ENCODE peak calls at places on chromosomes 12 and 14, in ten cellular contexts. B is brain microvascular endothelial cell, U is upper lobe of right lung, Y is IMR-90, Q is stomach, D is lower lobe of right lung, G is HCT116, X is lung, W is ascending aorta, H is thoracic aorta. I is an unnamed sample.

GRCh38 chr14:61475316-61475715 is 153.9 kb downstream of the PRKCH start:
- DNase-seq in B (peak; percentile 49), U (no peak), Y (peak; percentile 84), Q (no peak), D (no peak), G (peak; percentile 56), X (no peak), W (no peak), H (no peak), I (no peak)

GRCh38 chr14:72045271-72045670 is 113.0 kb downstream of the RGS6 start:
- DNase-seq in B (no peak), U (no peak), Y (no peak), Q (no peak), D (no peak), G (no peak), X (no peak), W (no peak), H (no peak), I (no peak)

GRCh38 chr12:7645395-7646177 is 20.1 kb downstream of the APOBEC1 start:
- DNase-seq in B (peak; percentile 42), U (no peak), Y (peak; percentile 31), Q (no peak), D (no peak), G (peak; percentile 24), X (no peak), W (no peak), H (no peak), I (no peak)

GRCh38 chr12:64797156-64797555 is 27.3 kb upstream of the TBC1D30 start:
- DNase-seq in B (no peak), U (no peak), Y (no peak), Q (no peak), D (no peak), G (no peak), X (no peak), W (no peak), H (no peak), I (no peak)

GRCh38 chr12:120490833-120491512 is 4.9 kb upstream of the DYNLL1 start:
- DNase-seq in B (no peak), U (no peak), Y (no peak), Q (no peak), D (no peak), G (no peak), X (no peak), W (no peak), H (no peak), I (no peak)

GRCh38 chr12:30796891-30797371 is 42.2 kb upstream of the CAPRIN2 start:
- DNase-seq in B (peak; percentile 33), U (no peak), Y (peak; percentile 47), Q (no peak), D (no peak), G (no peak), X (no peak), W (no peak), H (no peak), I (no peak)

GRCh38 chr12:27387473-27387872 is 54.8 kb downstream of the BMAL2 start:
- DNase-seq in B (no peak), U (no peak), Y (no peak), Q (no peak), D (no peak), G (no peak), X (no peak), W (no peak), H (no peak), I (no peak)

GRCh38 chr12:45051490-45052105 is 699 bp upstream of the DBX2 start:
- DNase-seq in B (no peak), U (no peak), Y (no peak), Q (no peak), D (peak; percentile 25), G (no peak), X (no peak), W (no peak), H (no peak), I (no peak)

GRCh38 chr14:45891417-45892080 is 638.5 kb upstream of the MIS18BP1 start:
- DNase-seq in B (no peak), U (no peak), Y (no peak), Q (peak; percentile 36), D (no peak), G (no peak), X (no peak), W (no peak), H (no peak), I (peak; percentile 40)

GRCh38 chr14:70018713-70019201 is 139.5 kb downstream of the SMOC1 start:
- DNase-seq in B (no peak), U (no peak), Y (peak; percentile 47), Q (peak; percentile 75), D (no peak), G (no peak), X (no peak), W (no peak), H (no peak), I (no peak)

GRCh38 chr12:27009926-27010325 is 4.3 kb downstream of the TM7SF3 start:
- DNase-seq in B (no peak), U (no peak), Y (no peak), Q (no peak), D (no peak), G (no peak), X (no peak), W (no peak), H (no peak), I (no peak)

GRCh38 chr14:31138301-31138700 is 69.3 kb downstream of the HECTD1 start:
- DNase-seq in B (no peak), U (no peak), Y (peak; percentile 6), Q (no peak), D (no peak), G (no peak), X (no peak), W (no peak), H (no peak), I (no peak)

GRCh38 chr14:31139301-31139847 is 68.2 kb downstream of the HECTD1 start:
- DNase-seq in B (no peak), U (no peak), Y (no peak), Q (no peak), D (no peak), G (no peak), X (no peak), W (no peak), H (no peak), I (no peak)

GRCh38 chr14:31133133-31133532 is 74.5 kb downstream of the HECTD1 start:
- DNase-seq in B (no peak), U (no peak), Y (no peak), Q (no peak), D (no peak), G (no peak), X (no peak), W (no peak), H (no peak), I (no peak)

GRCh38 chr14:31142455-31143087 is 65.0 kb downstream of the HECTD1 start:
- DNase-seq in B (no peak), U (no peak), Y (no peak), Q (no peak), D (no peak), G (no peak), X (no peak), W (no peak), H (no peak), I (peak; percentile 80)

GRCh38 chr14:31137214-31137889 is 70.2 kb downstream of the HECTD1 start:
- DNase-seq in B (no peak), U (no peak), Y (no peak), Q (no peak), D (no peak), G (peak; percentile 68), X (no peak), W (no peak), H (no peak), I (peak; percentile 64)
- H3K36me3 ChIP-seq in B (peaks cover 41% of the 10 kb centered on the region), U (peaks cover 96% of the 10 kb centered on the region), Y (peaks cover 36% of the 10 kb centered on the region), Q (peaks cover 97% of the 10 kb centered on the region), D (peaks cover 96% of the 10 kb centered on the region), G (peaks cover 37% of the 10 kb centered on the region), X (peaks cover 16% of the 10 kb centered on the region), W (peaks cover 70% of the 10 kb centered on the region), H (peaks cover 24% of the 10 kb centered on the region), I (peaks cover 32% of the 10 kb centered on the region)

GRCh38 chr12:4297617-4298016 is 23.4 kb upstream of the TIGAR start:
- DNase-seq in B (no peak), U (no peak), Y (no peak), Q (no peak), D (no peak), G (no peak), X (no peak), W (no peak), H (no peak), I (no peak)

GRCh38 chr12:4293942-4294505 is 20.5 kb downstream of the CCND2 start:
- DNase-seq in B (no peak), U (no peak), Y (no peak), Q (no peak), D (no peak), G (no peak), X (no peak), W (no peak), H (no peak), I (no peak)

GRCh38 chr12:4300870-4301269 is 20.1 kb upstream of the TIGAR start:
- DNase-seq in B (no peak), U (no peak), Y (no peak), Q (no peak), D (no peak), G (no peak), X (no peak), W (no peak), H (no peak), I (no peak)

GRCh38 chr12:4293299-4293941 is 19.9 kb downstream of the CCND2 start:
- DNase-seq in B (no peak), U (no peak), Y (no peak), Q (no peak), D (no peak), G (no peak), X (no peak), W (no peak), H (no peak), I (no peak)

GRCh38 chr12:4296749-4297148 is 23.2 kb downstream of the CCND2 start:
- DNase-seq in B (no peak), U (no peak), Y (no peak), Q (no peak), D (no peak), G (no peak), X (no peak), W (no peak), H (no peak), I (peak; percentile 64)
- H3K27ac ChIP-seq in B (no peak overlapping the region), U (no peak overlapping the region), Y (no peak overlapping the region), Q (peak overlapping the region; percentile 46), D (no peak overlapping the region), G (no peak overlapping the region), X (no peak overlapping the region), W (no peak overlapping the region), H (no peak overlapping the region), I (no peak overlapping the region)

DNA sequence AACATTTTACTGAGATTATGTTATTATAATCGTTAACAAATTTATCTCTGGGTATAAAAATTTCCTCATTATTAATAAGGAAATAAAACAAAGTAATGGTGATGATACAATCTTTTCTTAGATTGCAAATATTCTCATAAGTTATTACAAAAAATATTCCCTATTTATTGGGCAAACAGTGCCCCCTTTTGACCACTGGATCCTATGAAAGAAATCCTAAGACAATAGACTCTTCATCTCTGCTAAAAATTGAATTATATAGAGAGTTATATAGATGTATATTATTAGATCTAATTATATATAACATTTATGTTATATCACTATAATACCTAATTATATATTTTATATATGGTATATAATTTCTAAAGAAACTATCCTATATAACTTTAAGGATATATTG is 94.2 kb upstream of the FGD4 start:
- DNase-seq in B (no peak), U (no peak), Y (peak; percentile 50), Q (no peak), D (no peak), G (peak; percentile 21), X (no peak), W (no peak), H (no peak), I (no peak)
- TF ChIP-seq CTCF in B (peak; percentile 14), U (peak; percentile 45), Y (peak; percentile 65), Q (peak; percentile 5), D (peak; percentile 39), G (peak; percentile 68), X (peak; percentile 56), W (no peak), H (no peak), I (no peak)

GRCh38 chr12:90013409-90013808 is 304.8 kb upstream of the ATP2B1 start:
- DNase-seq in B (no peak), U (no peak), Y (peak; percentile 9), Q (no peak), D (no peak), G (no peak), X (no peak), W (no peak), H (no peak), I (no peak)
- H3K36me3 ChIP-seq in B (no peaks in the 10 kb centered on the region), U (no peaks in the 10 kb centered on the region), Y (no peaks in the 10 kb centered on the region), Q (no peaks in the 10 kb centered on the region), D (no peaks in the 10 kb centered on the region), G (no peaks in the 10 kb centered on the region), X (no peaks in the 10 kb centered on the region), W (no peaks in the 10 kb centered on the region), H (no peaks in the 10 kb centered on the region), I (no peaks in the 10 kb centered on the region)

I was measured in thyroid gland.